ENCODE peak calls at places on chromosomes 5 and 9, in four cellular contexts. U, F, M and O are unnamed samples.

GRCh38 chr9:97473717-97474116 is 27.7 kb upstream of the TMOD1 start:
- DNase-seq in F (no peak), M (no peak), U (peak), O (no peak)

GRCh38 chr5:174777116-174777515 is 52.7 kb downstream of the MSX2 start:
- DNase-seq in U (no peak), F (no peak), M (no peak), O (no peak)

GRCh38 chr5:119402555-119402954 is 46.7 kb downstream of the TNFAIP8 start:
- DNase-seq in U (no peak), M (no peak), F (no peak), O (no peak)

GRCh38 chr9:109118802-109119438 is 827 bp downstream of the TMEM245 start:
- DNase-seq in M (no peak), U (peak), F (peak), O (no peak)

GRCh38 chr5:39158127-39158593 is 61.2 kb downstream of the FYB1 start:
- DNase-seq in F (no peak), U (peak), M (no peak), O (no peak)

GRCh38 chr9:121280715-121281613 is 13.0 kb downstream of the GSN start:
- DNase-seq in F (no peak), U (no peak), M (no peak), O (no peak)

GRCh38 chr5:1255081-1255561 is 29.9 kb downstream of the SLC6A18 start:
- DNase-seq in M (no peak), F (no peak), U (peak), O (no peak)

GRCh38 chr9:4865685-4866084 is 72.9 kb downstream of the RCL1 start:
- DNase-seq in M (no peak), U (no peak), F (no peak), O (no peak)

GRCh38 chr9:76658510-76659231 is 105.6 kb upstream of the PCA3 start:
- DNase-seq in F (peak), M (peak), U (peak), O (no peak)

GRCh38 chr9:133224762-133225161 is 15.7 kb upstream of the OBP2B start:
- DNase-seq in M (no peak), F (no peak), U (no peak), O (no peak)

GRCh38 chr5:83471405-83472212 is at the start of gene VCAN:
- DNase-seq in F (no peak), M (no peak), U (peak), O (no peak)

GRCh38 chr5:145858929-145859328 is 13.9 kb downstream of the GRXCR2 start:
- DNase-seq in M (no peak), U (no peak), F (no peak), O (no peak)

GRCh38 chr5:67272453-67273130 is 76.0 kb upstream of the CD180 start:
- DNase-seq in F (no peak), U (no peak), M (no peak), O (no peak)

GRCh38 chr5:133119233-133119711 is 67.5 kb downstream of the HSPA4 start:
- DNase-seq in U (no peak), F (no peak), M (no peak), O (no peak)

GRCh38 chr5:72392326-72392733 is 72.2 kb downstream of the PTCD2 start:
- DNase-seq in F (no peak), U (no peak), M (no peak), O (no peak)

GRCh38 chr5:95382843-95383242 is 8.3 kb upstream of the FAM81B start:
- DNase-seq in U (no peak), F (no peak), M (no peak), O (no peak)